ENCODE peak calls at places on chromosomes 4 and X, in seven cellular contexts. Q is neuronal stem cell; W is stimulated activated naive B cell treated with anti-CD40 and anti-IgM and Interleukin-4, amounts not matched to agents 10 μg/mL and 1 μg/mL and 100 μg/mL, for 72 hours; S is COR-L47; A is NCI-H1048; R is NCI-H1694; O is DMS53. E is an unnamed sample.

GRCh38 chr4:99507349-99507748 is 3.5 kb upstream of the C4orf17 start:
- DNase-seq in Q (no peak), W (no peak), S (no peak), A (no peak), R (no peak), O (no peak), E (no peak)

GRCh38 chr4:6402566-6403399 is 69.6 kb downstream of the PPP2R2C start:
- DNase-seq in Q (no peak), W (no peak), S (peak; percentile 40), A (no peak), R (no peak), O (no peak), E (no peak)

GRCh38 chrX:116873678-116874077 is 410.9 kb upstream of the CT83 start:
- DNase-seq in Q (no peak), W (no peak), S (no peak), A (no peak), R (no peak), O (peak; percentile 57), E (no peak)

GRCh38 chr4:17163156-17163555 is 264.7 kb upstream of the LDB2 start:
- DNase-seq in Q (no peak), W (no peak), S (no peak), A (no peak), R (no peak), O (no peak), E (no peak)

GRCh38 chr4:41611881-41612871 is 74.2 kb downstream of the LIMCH1 start:
- DNase-seq in Q (peak; percentile 52), W (no peak), S (peak; percentile 69), A (peak; percentile 90), R (no peak), O (peak; percentile 64), E (no peak)

GRCh38 chr4:85734446-85734845 is 259.5 kb downstream of the ARHGAP24 start:
- DNase-seq in Q (no peak), W (no peak), S (no peak), A (no peak), R (no peak), O (no peak), E (no peak)

GRCh38 chrX:9730752-9731151 is 34.9 kb downstream of the GPR143 start:
- DNase-seq in Q (no peak), W (no peak), S (no peak), A (no peak), R (no peak), O (no peak), E (no peak)

GRCh38 chr4:52299120-52299519 is 248.0 kb downstream of the SPATA18 start:
- DNase-seq in Q (no peak), W (no peak), S (no peak), A (no peak), R (peak; percentile 96), O (no peak), E (no peak)

GRCh38 chr4:4590496-4590895 is 48.6 kb upstream of the STX18 start:
- DNase-seq in Q (no peak), W (no peak), S (no peak), A (no peak), R (no peak), O (no peak), E (no peak)

GRCh38 chrX:16712116-16712824 is at the start of gene CTPS2:
- DNase-seq in Q (peak; percentile 29), W (peak; percentile 30), S (peak; percentile 22), A (no peak), R (peak; percentile 0), O (peak; percentile 81), E (no peak)

GRCh38 chrX:1334854-1335253 is 1.7 kb upstream of the IL3RA start:
- DNase-seq in Q (no peak), W (no peak), S (no peak), A (no peak), R (no peak), O (no peak), E (no peak)

GRCh38 chrX:102659790-102660757 is 8.8 kb downstream of the GPRASP1 start:
- DNase-seq in Q (peak; percentile 48), W (peak; percentile 70), S (peak; percentile 41), A (no peak), R (peak; percentile 38), O (peak; percentile 87), E (peak; percentile 43)

GRCh38 chr4:128107766-128108165 is 46.7 kb downstream of the LARP1B start:
- DNase-seq in Q (no peak), W (no peak), S (no peak), A (no peak), R (no peak), O (no peak), E (no peak)

GRCh38 chr4:57139783-57140182 is 29.6 kb upstream of the IGFBP7 start:
- DNase-seq in Q (no peak), W (no peak), S (no peak), A (no peak), R (no peak), O (no peak), E (no peak)

GRCh38 chrX:46831620-46832327 is 5.1 kb upstream of the RP2 start:
- DNase-seq in Q (no peak), W (no peak), S (no peak), A (no peak), R (no peak), O (no peak), E (no peak)